ENCODE peak calls at places on chromosomes 16 and 17, in six cellular contexts. Y is colonic mucosa, F is NCI-H69, U is T-helper 2 cell, J is ELF-1, H is fibroblast of pulmonary artery. A is an unnamed sample.

GRCh38 chr16:159136-159849 is 6.5 kb upstream of the HBM start:
- DNase-seq in U (no peak), F (peak), J (no peak), Y (no peak), H (no peak), A (no peak)

GRCh38 chr16:48897698-48898205 is 287.8 kb upstream of the N4BP1 start:
- DNase-seq in F (no peak), U (no peak), H (no peak), J (no peak), Y (no peak), A (no peak)

GRCh38 chr17:16425698-16426659 is 10.6 kb downstream of the TRPV2 start:
- DNase-seq in Y (no peak), J (no peak), F (peak), U (no peak), H (no peak), A (no peak)

GRCh38 chr16:31200821-31201510 is 1.6 kb downstream of the PYCARD start:
- DNase-seq in H (no peak), F (peak), U (no peak), Y (peak), J (no peak), A (no peak)

GRCh38 chr17:40071720-40072480 is 9.1 kb downstream of the THRA start:
- DNase-seq in F (peak), H (peak), J (no peak), Y (peak), U (no peak), A (no peak)

GRCh38 chr17:36741019-36741902 is 139.9 kb downstream of the MRM1 start:
- DNase-seq in U (no peak), H (no peak), F (no peak), Y (no peak), J (no peak), A (no peak)

GRCh38 chr17:41678907-41679739 is 9.6 kb upstream of the EIF1 start:
- DNase-seq in J (no peak), Y (peak), U (no peak), F (no peak), H (peak), A (peak)

GRCh38 chr17:78865682-78866390 is 25.2 kb upstream of the USP36 start:
- DNase-seq in J (peak), U (peak), H (peak), F (peak), Y (peak), A (peak)

GRCh38 chr16:7148606-7149005 is 184.0 kb upstream of the RBFOX1 start:
- DNase-seq in U (no peak), F (no peak), H (no peak), J (peak), Y (no peak), A (no peak)

GRCh38 chr17:63405741-63406261 is 40.3 kb downstream of the CYB561 start:
- DNase-seq in H (peak), J (no peak), U (no peak), F (peak), Y (no peak), A (peak)

GRCh38 chr16:71846443-71846842 is 667 bp downstream of the ATXN1L start:
- DNase-seq in H (no peak), U (no peak), Y (no peak), J (peak), F (peak), A (peak)

GRCh38 chr17:17062866-17063265 is 20.6 kb downstream of the MPRIP start:
- DNase-seq in U (no peak), F (no peak), H (no peak), J (no peak), Y (no peak), A (no peak)

GRCh38 chr16:54072237-54072636 is 214.3 kb downstream of the IRX3 start:
- DNase-seq in U (no peak), J (no peak), H (no peak), F (no peak), Y (no peak), A (no peak)

GRCh38 chr16:77896357-77896972 is 108.1 kb downstream of the VAT1L start:
- DNase-seq in J (no peak), U (no peak), H (no peak), Y (no peak), F (peak), A (no peak)

GRCh38 chr17:18319604-18320256 is 4.6 kb downstream of the SMCR8 start:
- DNase-seq in H (peak), U (no peak), F (peak), J (peak), Y (no peak), A (peak)

GRCh38 chr16:4392382-4393242 is 21.0 kb downstream of the VASN start:
- DNase-seq in U (no peak), Y (no peak), J (peak), F (no peak), H (peak), A (peak)

GRCh38 chr17:82848022-82848592 is 8.3 kb upstream of the ZNF750 start:
- DNase-seq in H (peak), F (peak), J (no peak), Y (peak), U (no peak), A (peak)

GRCh38 chr16:68754117-68754792 is 17.2 kb downstream of the CDH1 start:
- DNase-seq in F (peak), J (no peak), Y (peak), U (no peak), H (no peak), A (no peak)

GRCh38 chr17:74298690-74299617 is 24.9 kb downstream of the DNAI2 start:
- DNase-seq in J (no peak), Y (no peak), F (no peak), U (no peak), H (no peak), A (no peak)

GRCh38 chr17:59668816-59669215 is 38.4 kb downstream of the PTRH2 start:
- DNase-seq in H (peak), F (peak), J (no peak), U (no peak), Y (no peak), A (peak)